ENCODE peak calls at places on chromosomes 16 and 17, in five cellular contexts. One of them, this sample, is unnamed.

GRCh38 chr17:10907370-10907769 is 69.5 kb upstream of the PIRT start:
- DNase-seq in transverse colon: no peak
- DNase-seq in body of pancreas: no peak
- DNase-seq in H7: no peak
- DNase-seq in upper lobe of left lung: no peak
- DNase-seq in this sample: no peak

GRCh38 chr16:71255721-71256120 is 25.2 kb upstream of the HYDIN start:
- DNase-seq in transverse colon: no peak
- DNase-seq in body of pancreas: no peak
- DNase-seq in H7: no peak
- DNase-seq in upper lobe of left lung: no peak
- DNase-seq in this sample: no peak

GRCh38 chr16:13935408-13935807 is 15.5 kb downstream of the ERCC4 start:
- DNase-seq in transverse colon: no peak
- DNase-seq in body of pancreas: no peak
- DNase-seq in H7: peak
- DNase-seq in upper lobe of left lung: no peak
- DNase-seq in this sample: no peak

GRCh38 chr17:73474370-73474988 is 162.7 kb upstream of the CDC42EP4 start:
- DNase-seq in transverse colon: peak
- DNase-seq in body of pancreas: peak
- DNase-seq in H7: no peak
- DNase-seq in upper lobe of left lung: peak
- DNase-seq in this sample: no peak

GRCh38 chr17:27860971-27861669 is 32.0 kb downstream of the LYRM9 start:
- DNase-seq in transverse colon: no peak
- DNase-seq in body of pancreas: no peak
- DNase-seq in H7: no peak
- DNase-seq in upper lobe of left lung: no peak
- DNase-seq in this sample: no peak

GRCh38 chr17:1647802-1648581 is 1.7 kb downstream of the RILP start:
- DNase-seq in transverse colon: peak
- DNase-seq in body of pancreas: peak
- DNase-seq in H7: peak
- DNase-seq in upper lobe of left lung: peak
- DNase-seq in this sample: no peak

GRCh38 chr17:60524463-60525346 is 1.3 kb downstream of the APPBP2 start:
- DNase-seq in transverse colon: no peak
- DNase-seq in body of pancreas: no peak
- DNase-seq in H7: no peak
- DNase-seq in upper lobe of left lung: no peak
- DNase-seq in this sample: no peak

GRCh38 chr17:3980381-3980975 is 16.2 kb upstream of the ATP2A3 start:
- DNase-seq in transverse colon: no peak
- DNase-seq in body of pancreas: no peak
- DNase-seq in H7: peak
- DNase-seq in upper lobe of left lung: no peak
- DNase-seq in this sample: no peak

GRCh38 chr16:70526403-70526802 is 2.8 kb downstream of the SF3B3 start:
- DNase-seq in transverse colon: no peak
- DNase-seq in body of pancreas: no peak
- DNase-seq in H7: no peak
- DNase-seq in upper lobe of left lung: no peak
- DNase-seq in this sample: no peak

GRCh38 chr16:24052466-24053324 is 203.4 kb upstream of the CACNG3 start:
- DNase-seq in transverse colon: no peak
- DNase-seq in body of pancreas: no peak
- DNase-seq in H7: no peak
- DNase-seq in upper lobe of left lung: no peak
- DNase-seq in this sample: no peak
- H3K4me3 ChIP-seq in transverse colon: no peak
- H3K4me3 ChIP-seq in body of pancreas: no peak
- H3K4me3 ChIP-seq in H7: no peak
- H3K4me3 ChIP-seq in upper lobe of left lung: no peak
- H3K4me3 ChIP-seq in this sample: no peak

GRCh38 chr17:70060415-70060814 is 14.6 kb upstream of the KCNJ16 start:
- DNase-seq in transverse colon: no peak
- DNase-seq in body of pancreas: peak
- DNase-seq in H7: no peak
- DNase-seq in upper lobe of left lung: no peak
- DNase-seq in this sample: no peak
- H3K4me3 ChIP-seq in transverse colon: no peak
- H3K4me3 ChIP-seq in body of pancreas: no peak
- H3K4me3 ChIP-seq in H7: no peak
- H3K4me3 ChIP-seq in upper lobe of left lung: no peak
- H3K4me3 ChIP-seq in this sample: no peak

DNA sequence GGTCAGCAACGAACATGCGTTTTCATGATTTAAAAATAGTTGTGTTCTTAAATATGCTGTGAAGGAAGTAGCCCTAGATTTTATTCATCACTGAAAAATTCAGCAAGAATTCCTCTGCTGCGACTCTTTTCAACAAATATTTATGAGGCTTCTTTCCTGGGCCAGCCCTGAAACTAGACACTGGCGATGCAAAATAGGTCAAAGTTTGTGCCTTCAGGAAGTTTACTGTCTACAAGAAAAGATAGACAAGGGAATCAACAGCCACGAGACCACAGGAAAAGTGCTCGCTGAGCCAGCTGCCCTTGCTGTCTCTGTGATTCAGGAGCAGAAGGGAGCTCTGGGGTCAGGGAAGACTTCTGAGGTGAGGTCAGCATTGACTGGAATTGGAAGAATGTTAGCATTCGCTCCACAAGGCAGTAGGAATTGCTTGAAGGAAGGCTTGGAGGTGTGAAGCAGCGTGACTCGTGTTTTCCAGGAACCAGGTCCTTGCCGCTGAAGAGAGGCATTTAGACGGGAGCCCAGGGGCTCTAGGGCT is 1.9 kb upstream of the RPL26 start:
- DNase-seq in transverse colon: no peak
- DNase-seq in body of pancreas: no peak
- DNase-seq in H7: peak
- DNase-seq in upper lobe of left lung: no peak
- DNase-seq in this sample: no peak
- H3K4me3 ChIP-seq in transverse colon: no peak
- H3K4me3 ChIP-seq in body of pancreas: no peak
- H3K4me3 ChIP-seq in H7: no peak
- H3K4me3 ChIP-seq in upper lobe of left lung: no peak
- H3K4me3 ChIP-seq in this sample: no peak

DNA sequence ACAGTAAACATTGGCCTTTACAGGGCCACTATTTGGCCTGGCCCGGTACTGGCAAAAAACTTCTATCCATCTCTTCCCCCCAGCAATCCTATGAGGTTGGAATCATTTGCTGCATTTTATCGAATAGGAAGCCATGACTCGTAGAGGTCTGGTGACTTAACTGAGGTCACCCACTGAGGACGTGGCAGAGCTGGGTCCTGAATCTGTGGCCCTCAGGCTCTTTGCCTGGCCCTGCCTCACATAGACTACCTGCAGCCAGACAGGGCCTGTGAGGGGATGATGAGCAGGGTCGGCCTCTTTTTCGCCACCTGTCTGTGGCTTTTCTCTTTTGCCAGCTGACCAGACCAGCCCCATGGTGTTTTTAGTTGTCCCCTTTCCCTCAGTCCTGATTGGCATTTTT is 1.9 kb downstream of the PPP4C start:
- DNase-seq in transverse colon: no peak
- DNase-seq in body of pancreas: no peak
- DNase-seq in H7: no peak
- DNase-seq in upper lobe of left lung: no peak
- DNase-seq in this sample: no peak
- H3K4me3 ChIP-seq in transverse colon: no peak
- H3K4me3 ChIP-seq in body of pancreas: no peak
- H3K4me3 ChIP-seq in H7: no peak
- H3K4me3 ChIP-seq in upper lobe of left lung: no peak
- H3K4me3 ChIP-seq in this sample: no peak

GRCh38 chr17:82031885-82032627 is 578 bp downstream of the RAC3 start:
- DNase-seq in transverse colon: peak
- DNase-seq in body of pancreas: peak
- DNase-seq in H7: peak
- DNase-seq in upper lobe of left lung: peak
- DNase-seq in this sample: peak
- H3K4me3 ChIP-seq in transverse colon: peak
- H3K4me3 ChIP-seq in body of pancreas: no peak
- H3K4me3 ChIP-seq in H7: peak
- H3K4me3 ChIP-seq in upper lobe of left lung: peak
- H3K4me3 ChIP-seq in this sample: peak

DNA sequence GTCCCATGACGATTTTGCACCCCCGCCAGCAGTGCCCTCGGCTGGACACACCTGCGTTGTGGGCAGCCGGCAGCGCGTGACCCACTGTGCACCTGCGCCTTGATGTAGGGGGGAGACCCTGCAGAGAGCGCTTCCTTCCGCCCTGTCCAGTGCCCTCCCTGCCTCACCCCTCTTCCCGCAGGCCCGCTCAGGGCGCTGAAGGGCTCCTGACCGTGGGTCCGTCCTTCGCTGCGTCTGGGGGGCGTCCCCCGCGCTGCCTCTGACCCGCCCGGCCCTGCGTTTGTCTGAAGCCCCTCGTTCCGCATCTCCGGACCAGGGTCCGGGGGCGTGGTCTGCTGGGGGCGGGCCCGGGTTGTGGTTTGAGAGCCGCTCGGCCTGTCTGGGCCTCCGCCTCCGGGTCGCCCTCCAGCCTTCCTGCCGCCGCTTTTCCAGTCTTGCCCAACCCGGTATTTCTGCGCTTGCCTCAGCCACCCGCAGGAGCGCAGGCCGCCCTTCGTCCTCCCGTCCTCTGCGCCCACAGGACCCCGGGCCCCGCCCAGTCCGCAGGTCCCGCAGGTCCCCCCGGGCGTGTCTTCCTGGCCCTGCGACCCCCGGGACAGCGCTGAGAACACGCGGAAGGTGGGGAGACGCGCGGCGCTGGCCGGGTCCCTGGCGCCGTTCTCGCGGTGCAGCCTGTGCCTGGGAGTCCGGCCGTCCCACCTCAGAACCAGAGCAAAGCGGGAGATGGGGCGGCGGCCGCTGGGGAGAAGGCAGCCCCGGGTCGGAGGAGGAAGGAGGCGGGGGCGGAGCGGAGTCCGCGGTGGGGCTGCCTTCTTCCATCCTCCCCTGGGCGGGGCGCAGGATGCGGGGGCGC is 4.0 kb upstream of the IL17C start:
- DNase-seq in transverse colon: peak
- DNase-seq in body of pancreas: no peak
- DNase-seq in H7: peak
- DNase-seq in upper lobe of left lung: peak
- DNase-seq in this sample: peak
- H3K4me3 ChIP-seq in transverse colon: peak
- H3K4me3 ChIP-seq in body of pancreas: no peak
- H3K4me3 ChIP-seq in H7: peak
- H3K4me3 ChIP-seq in upper lobe of left lung: peak
- H3K4me3 ChIP-seq in this sample: peak

DNA sequence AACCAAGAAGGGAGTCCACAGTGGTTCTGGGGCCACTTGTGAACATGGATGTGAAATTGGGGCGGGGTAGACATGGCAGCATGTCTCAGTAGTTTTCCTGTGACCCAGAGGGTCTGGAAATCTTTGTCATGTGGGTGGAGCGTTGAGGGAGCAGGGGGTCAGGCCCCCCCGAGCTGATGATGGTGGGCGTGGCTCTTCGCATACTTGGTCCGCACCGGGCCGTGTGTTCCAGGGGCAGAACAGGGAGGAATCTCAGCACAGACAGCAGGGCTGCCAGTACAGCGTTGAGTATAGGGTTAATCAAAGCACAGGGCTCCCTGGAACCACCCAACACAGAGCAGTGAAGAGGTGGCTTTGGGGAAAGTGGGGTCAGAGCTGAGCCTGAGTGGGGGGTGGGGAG is 267.5 kb downstream of the SEC14L1 start:
- DNase-seq in transverse colon: peak
- DNase-seq in body of pancreas: no peak
- DNase-seq in H7: no peak
- DNase-seq in upper lobe of left lung: no peak
- DNase-seq in this sample: no peak
- H3K4me3 ChIP-seq in transverse colon: no peak
- H3K4me3 ChIP-seq in body of pancreas: no peak
- H3K4me3 ChIP-seq in H7: no peak
- H3K4me3 ChIP-seq in upper lobe of left lung: no peak
- H3K4me3 ChIP-seq in this sample: no peak

GRCh38 chr16:54937673-54938350 is 7.1 kb downstream of the IRX5 start:
- DNase-seq in transverse colon: no peak
- DNase-seq in body of pancreas: no peak
- DNase-seq in H7: peak
- DNase-seq in upper lobe of left lung: no peak
- DNase-seq in this sample: no peak
- H3K4me3 ChIP-seq in transverse colon: peak
- H3K4me3 ChIP-seq in body of pancreas: no peak
- H3K4me3 ChIP-seq in H7: peak
- H3K4me3 ChIP-seq in upper lobe of left lung: peak
- H3K4me3 ChIP-seq in this sample: peak

This sample was measured in effector memory CD4-positive, alpha-beta T cell.